ENCODE peak calls at places on chromosome 18, in six cellular contexts. K, F, E, L, A and O are unnamed samples.

GRCh38 chr18:79567481-79568147 is 112.0 kb upstream of the CTDP1 start:
- DNase-seq in F (no peak), E (no peak), K (no peak), A (peak), L (no peak), O (no peak)

GRCh38 chr18:37188016-37188791 is 359.3 kb downstream of the KIAA1328 start:
- DNase-seq in E (no peak), A (no peak), K (no peak), F (no peak), L (no peak), O (no peak)

GRCh38 chr18:24868331-24868730 is 407.9 kb downstream of the HRH4 start:
- DNase-seq in L (no peak), A (no peak), F (no peak), E (no peak), K (no peak), O (no peak)

GRCh38 chr18:26551217-26551708 is 2.9 kb upstream of the KCTD1 start:
- DNase-seq in E (no peak), F (no peak), A (no peak), L (no peak), K (no peak), O (no peak)

GRCh38 chr18:48020337-48021250 is 90.1 kb upstream of the SMAD2 start:
- DNase-seq in F (no peak), K (no peak), L (no peak), A (no peak), E (no peak), O (no peak)

GRCh38 chr18:45569566-45569965 is 45.7 kb upstream of the SLC14A2 start:
- DNase-seq in F (no peak), A (no peak), K (no peak), E (no peak), L (no peak), O (no peak)

GRCh38 chr18:46155652-46156051 is 51.5 kb downstream of the HAUS1 start:
- DNase-seq in L (peak), F (no peak), K (no peak), E (no peak), A (no peak), O (no peak)

GRCh38 chr18:71815305-71815704 is 728.8 kb downstream of the CBLN2 start:
- DNase-seq in K (no peak), A (no peak), L (peak), E (no peak), F (no peak), O (no peak)

GRCh38 chr18:69380324-69380723 is 20.4 kb upstream of the DOK6 start:
- DNase-seq in L (peak), K (no peak), E (no peak), F (no peak), A (no peak), O (no peak)

GRCh38 chr18:67608909-67609308 is 92.4 kb upstream of the DSEL start:
- DNase-seq in A (no peak), E (no peak), F (no peak), K (no peak), L (no peak), O (no peak)

GRCh38 chr18:36376361-36376760 is 78.8 kb downstream of the FHOD3 start:
- DNase-seq in A (no peak), L (no peak), E (no peak), F (no peak), K (no peak), O (no peak)